ENCODE peak calls at places on chromosomes 16 and 17, in four cellular contexts. P is adrenal gland; F is DND-41; R is effector memory CD4-positive, alpha-beta T cell. E is an unnamed sample.
A peak's percentile ranks its signal among the peaks of the same experiment; 100 is the strongest.

GRCh38 chr17:80953471-80954315 is 37.9 kb upstream of the CHMP6 start:
- DNase-seq in P (peak; percentile 8), F (no peak), R (no peak), E (no peak)

GRCh38 chr16:25413962-25414361 is 156.3 kb upstream of the ZKSCAN2 start:
- DNase-seq in R (no peak), F (no peak), P (no peak), E (no peak)

GRCh38 chr16:4840984-4841383 is 6.1 kb downstream of the GLYR1 start:
- DNase-seq in P (no peak), R (no peak), F (no peak), E (no peak)

GRCh38 chr17:3911271-3912053 is 4.8 kb downstream of the P2RX1 start:
- DNase-seq in F (peak; percentile 92), P (no peak), R (peak; percentile 61), E (peak; percentile 89)

GRCh38 chr17:8581002-8581658 is 49.4 kb downstream of the MYH10 start:
- DNase-seq in P (no peak), R (no peak), F (no peak), E (no peak)

GRCh38 chr17:61755668-61756067 is 107.7 kb downstream of the BRIP1 start:
- DNase-seq in R (no peak), F (no peak), P (no peak), E (no peak)

GRCh38 chr17:8237175-8237574 is 10.7 kb downstream of the CTC1 start:
- DNase-seq in P (no peak), F (no peak), R (no peak), E (no peak)

GRCh38 chr16:1206786-1207185 is 18.3 kb downstream of the TPSG1 start:
- DNase-seq in R (no peak), P (no peak), F (no peak), E (no peak)

GRCh38 chr16:87212026-87212425 is 105.2 kb downstream of the C16orf95 start:
- DNase-seq in P (no peak), F (no peak), R (no peak), E (no peak)

GRCh38 chr17:28755486-28755885 is 11.7 kb downstream of the TRAF4 start:
- DNase-seq in P (no peak), R (no peak), F (no peak), E (no peak)

GRCh38 chr17:77407321-77408277 is 266.8 kb downstream of the SEC14L1 start:
- DNase-seq in P (no peak), R (no peak), F (no peak), E (no peak)

GRCh38 chr16:66668777-66669444 is 27.6 kb downstream of the CMTM4 start:
- DNase-seq in F (no peak), P (no peak), R (no peak), E (no peak)

GRCh38 chr16:82007189-82007588 is 4.1 kb downstream of the SDR42E1 start:
- DNase-seq in P (no peak), F (no peak), R (no peak), E (no peak)

GRCh38 chr16:82011199-82011641 is at the start of gene SDR42E1:
- DNase-seq in R (peak; percentile 34), P (no peak), F (no peak), E (peak; percentile 82)

GRCh38 chr16:82005491-82005830 is 5.8 kb downstream of the SDR42E1 start:
- DNase-seq in R (no peak), P (no peak), F (no peak), E (no peak)

GRCh38 chr16:82008957-82009592 is 2.2 kb downstream of the SDR42E1 start:
- DNase-seq in R (no peak), F (no peak), P (no peak), E (no peak)

DNA sequence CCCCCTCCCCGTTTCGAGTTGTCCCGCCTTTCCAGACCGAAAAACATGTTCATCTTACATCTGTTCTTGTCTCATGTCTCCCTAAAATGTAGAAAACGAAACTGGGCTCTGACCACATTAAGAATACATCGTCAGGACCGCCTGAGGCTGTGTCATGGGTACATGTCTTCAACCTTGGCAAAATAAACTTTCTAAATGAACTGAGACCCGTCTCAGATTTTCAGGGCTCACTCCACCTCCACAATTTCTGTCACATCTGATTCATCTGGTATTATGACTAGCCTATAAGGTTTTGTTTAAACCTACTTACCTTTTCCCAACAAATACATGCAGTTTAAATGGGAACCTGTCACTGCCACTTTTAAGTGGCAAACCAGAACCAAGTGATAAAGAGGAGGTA is 621 bp downstream of the SDR42E1 start:
- DNase-seq in P (no peak), F (no peak), R (no peak), E (peak; percentile 9)
- H3K4me3 ChIP-seq in P (no peak overlapping the region), F (no peak overlapping the region), R (peak overlapping the region; percentile 76), E (peak overlapping the region; percentile 81)

GRCh38 chr17:59440757-59441458 is 109.5 kb downstream of the YPEL2 start:
- DNase-seq in R (peak; percentile 62), P (peak; percentile 93), F (peak; percentile 87), E (peak; percentile 95)
- H3K4me3 ChIP-seq in R (no peak overlapping the region), P (no peak overlapping the region), F (no peak overlapping the region), E (peak overlapping the region; percentile 64)

GRCh38 chr16:13961099-13961811 is 41.3 kb downstream of the ERCC4 start:
- DNase-seq in R (no peak), P (no peak), F (no peak), E (no peak)
- H3K4me3 ChIP-seq in R (no peak overlapping the region), P (no peak overlapping the region), F (no peak overlapping the region), E (no peak overlapping the region)

DNA sequence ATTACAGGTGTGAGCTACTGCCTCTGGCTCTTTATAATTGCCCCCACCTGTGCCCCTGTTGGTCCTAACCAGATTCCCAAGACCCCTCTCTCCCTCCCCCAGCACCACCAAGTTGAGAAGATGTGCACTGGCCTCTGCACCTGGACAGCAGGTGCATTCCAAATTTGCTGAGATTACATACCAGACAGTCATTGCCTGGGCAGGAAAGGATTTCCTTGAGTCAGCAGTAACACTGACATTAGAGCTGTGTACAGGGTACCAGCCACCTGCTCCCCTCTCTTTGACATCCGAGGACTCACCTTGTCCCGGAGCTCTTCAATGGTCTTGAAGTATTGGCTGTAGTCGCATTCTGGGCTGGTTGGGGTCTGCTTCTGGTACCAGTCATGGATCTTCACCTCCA is 659 bp downstream of the KRT15 start:
- DNase-seq in R (no peak), F (no peak), P (no peak), E (no peak)
- H3K4me3 ChIP-seq in R (no peak overlapping the region), F (no peak overlapping the region), P (no peak overlapping the region), E (no peak overlapping the region)

DNA sequence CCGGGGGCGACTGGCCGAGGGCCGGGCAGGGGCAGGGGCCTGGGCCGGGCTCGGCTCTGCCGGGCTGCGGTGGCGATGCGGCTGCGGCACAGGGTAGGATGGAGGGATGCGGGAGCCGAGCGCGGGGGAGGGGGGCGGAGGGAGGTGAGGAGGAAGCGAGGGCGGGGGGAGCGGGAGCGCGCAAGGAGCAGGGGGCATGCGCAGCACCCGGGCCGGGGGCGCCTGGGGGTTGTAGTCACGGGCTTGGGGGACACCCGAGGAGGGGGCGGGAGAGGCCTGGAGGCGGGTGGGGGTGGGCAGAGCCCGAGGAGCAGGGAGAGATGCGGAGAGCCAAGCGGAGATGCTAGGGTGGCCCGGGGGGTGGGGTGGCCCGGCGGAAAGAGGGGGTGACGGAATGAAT is at the start of gene STX1B:
- DNase-seq in F (no peak), R (peak; percentile 19), P (no peak), E (peak; percentile 32)
- H3K4me3 ChIP-seq in F (no peak within 1 kb of the TSS), R (peak within 1 kb of the TSS; percentile 45), P (no peak within 1 kb of the TSS), E (no peak within 1 kb of the TSS)

DNA sequence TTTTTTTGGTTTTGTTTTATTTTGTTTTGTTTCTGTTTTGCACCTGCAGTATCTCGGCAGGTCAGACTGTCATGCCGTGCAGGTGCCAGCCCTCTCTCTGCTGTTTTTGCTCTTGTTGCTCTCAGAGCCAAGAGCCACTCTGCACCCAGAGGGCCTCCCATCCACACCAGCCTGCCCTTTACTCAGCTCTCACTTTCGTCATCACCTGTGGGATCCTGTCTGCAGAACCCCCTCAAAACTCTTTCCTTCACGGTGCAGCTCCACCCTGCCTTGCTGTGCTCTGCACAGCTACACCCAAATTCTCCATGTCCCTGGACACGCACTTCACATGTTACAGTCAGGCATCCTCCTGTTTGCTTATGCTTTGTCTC is 2.6 kb downstream of the AOC3 start:
- DNase-seq in R (no peak), F (no peak), P (no peak), E (no peak)
- H3K4me3 ChIP-seq in R (no peak overlapping the region), F (no peak overlapping the region), P (peak overlapping the region; percentile 6), E (no peak overlapping the region)

DNA sequence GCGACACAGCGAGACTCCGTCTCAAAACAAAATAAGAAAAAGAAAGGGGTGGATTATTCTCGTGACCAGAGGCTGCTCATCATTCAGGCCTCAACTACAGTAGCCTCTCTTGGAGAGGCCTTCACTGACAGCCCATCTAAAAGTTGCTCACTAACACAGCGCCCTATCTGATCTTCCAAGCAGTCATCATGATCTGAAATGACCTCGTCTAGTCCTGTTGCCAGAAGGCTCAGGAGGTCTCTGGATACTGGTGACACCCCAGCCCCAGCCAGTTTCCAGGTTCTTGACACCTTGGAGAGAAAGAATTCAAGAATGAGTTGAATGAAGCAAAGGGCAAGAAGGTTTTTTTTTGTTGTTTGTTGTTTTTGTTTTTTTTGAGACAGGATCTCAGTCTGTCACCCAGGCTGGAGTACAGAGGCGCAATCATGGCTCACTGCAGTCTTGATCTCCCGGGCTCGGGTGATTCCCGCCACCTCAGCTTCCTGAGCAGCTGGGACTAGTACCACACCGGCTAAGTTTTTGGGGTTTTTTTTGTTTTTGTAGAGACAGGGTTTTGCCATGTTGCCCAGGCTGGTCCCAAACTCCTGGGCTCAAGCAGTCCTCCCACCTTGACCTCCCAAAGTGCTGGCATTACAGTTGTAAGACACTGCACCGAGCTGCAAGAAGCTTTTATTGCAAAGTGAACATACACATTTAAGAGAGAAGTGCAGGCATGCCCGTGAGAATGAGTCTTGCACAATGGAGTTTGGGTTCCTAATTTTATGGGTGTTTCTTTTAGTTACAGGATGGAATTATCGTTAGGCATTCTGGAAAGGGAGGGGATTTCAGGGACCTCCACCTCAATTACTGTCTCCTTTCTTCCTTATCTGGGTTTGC is 2.7 kb upstream of the ZC3H7A start:
- DNase-seq in F (peak; percentile 31), R (peak; percentile 40), P (no peak), E (peak; percentile 38)
- H3K4me3 ChIP-seq in F (no peak overlapping the region), R (no peak overlapping the region), P (no peak overlapping the region), E (peak overlapping the region; percentile 72)

GRCh38 chr16:2238396-2239230 is 2.4 kb downstream of the DNASE1L2 start:
- DNase-seq in R (no peak), P (peak; percentile 71), F (no peak), E (no peak)

GRCh38 chr16:2236362-2237075 is at the start of gene DNASE1L2:
- DNase-seq in P (no peak), R (no peak), F (no peak), E (no peak)

GRCh38 chr16:2235695-2236361 is 416 bp upstream of the DNASE1L2 start:
- DNase-seq in F (no peak), P (no peak), R (no peak), E (no peak)

GRCh38 chr16:2237552-2238395 is 1.5 kb downstream of the DNASE1L2 start:
- DNase-seq in P (no peak), R (no peak), F (no peak), E (no peak)

GRCh38 chr16:2237076-2237551 is 870 bp downstream of the DNASE1L2 start:
- DNase-seq in R (no peak), P (no peak), F (no peak), E (no peak)
- H3K4me3 ChIP-seq in R (no peak overlapping the region), P (no peak overlapping the region), F (no peak overlapping the region), E (no peak overlapping the region)